ENCODE peak calls at places on chromosome 20, in nine cellular contexts. One of them, this sample, is unnamed.

GRCh38 chr20:57435498-57436222 is 44.5 kb downstream of the RBM38 start:
- DNase-seq in heart right ventricle: peak; percentile 55
- DNase-seq in naive thymus-derived CD8-positive, alpha-beta T cell: peak; percentile 48
- DNase-seq in activated CD4-positive, alpha-beta T cell treated with anti-CD3 and anti-CD28 coated beads, Interleukin-2, amount 10 ng/mL, durations not matched to agents 7 days and 5 days: peak; percentile 35
- DNase-seq in activated T-cell treated with anti-CD3 and anti-CD28 coated beads for 1 hour: peak; percentile 27
- DNase-seq in smooth muscle cell of the brain vasculature: no peak
- DNase-seq in AG09309: no peak
- DNase-seq in NCI-H1930: no peak
- DNase-seq in GM23338: peak; percentile 63
- DNase-seq in this sample: no peak

GRCh38 chr20:58566981-58567380 is 51.8 kb upstream of the APCDD1L start:
- DNase-seq in naive thymus-derived CD8-positive, alpha-beta T cell: no peak
- DNase-seq in smooth muscle cell of the brain vasculature: no peak
- DNase-seq in AG09309: no peak
- DNase-seq in heart right ventricle: no peak
- DNase-seq in activated CD4-positive, alpha-beta T cell treated with anti-CD3 and anti-CD28 coated beads, Interleukin-2, amount 10 ng/mL, durations not matched to agents 7 days and 5 days: no peak
- DNase-seq in activated T-cell treated with anti-CD3 and anti-CD28 coated beads for 1 hour: no peak
- DNase-seq in GM23338: no peak
- DNase-seq in NCI-H1930: no peak
- DNase-seq in this sample: no peak

GRCh38 chr20:16349518-16350295 is 223.5 kb downstream of the KIF16B start:
- DNase-seq in GM23338: no peak
- DNase-seq in activated CD4-positive, alpha-beta T cell treated with anti-CD3 and anti-CD28 coated beads, Interleukin-2, amount 10 ng/mL, durations not matched to agents 7 days and 5 days: no peak
- DNase-seq in smooth muscle cell of the brain vasculature: no peak
- DNase-seq in AG09309: peak; percentile 57
- DNase-seq in activated T-cell treated with anti-CD3 and anti-CD28 coated beads for 1 hour: no peak
- DNase-seq in naive thymus-derived CD8-positive, alpha-beta T cell: no peak
- DNase-seq in heart right ventricle: no peak
- DNase-seq in NCI-H1930: no peak
- DNase-seq in this sample: no peak

GRCh38 chr20:36997121-36997520 is 45.6 kb upstream of the SAMHD1 start:
- DNase-seq in heart right ventricle: no peak
- DNase-seq in naive thymus-derived CD8-positive, alpha-beta T cell: no peak
- DNase-seq in AG09309: no peak
- DNase-seq in GM23338: no peak
- DNase-seq in smooth muscle cell of the brain vasculature: no peak
- DNase-seq in NCI-H1930: no peak
- DNase-seq in activated CD4-positive, alpha-beta T cell treated with anti-CD3 and anti-CD28 coated beads, Interleukin-2, amount 10 ng/mL, durations not matched to agents 7 days and 5 days: no peak
- DNase-seq in activated T-cell treated with anti-CD3 and anti-CD28 coated beads for 1 hour: no peak
- DNase-seq in this sample: no peak

GRCh38 chr20:61500791-61501321 is 248.8 kb downstream of the CDH4 start:
- DNase-seq in AG09309: no peak
- DNase-seq in heart right ventricle: no peak
- DNase-seq in activated T-cell treated with anti-CD3 and anti-CD28 coated beads for 1 hour: no peak
- DNase-seq in naive thymus-derived CD8-positive, alpha-beta T cell: no peak
- DNase-seq in smooth muscle cell of the brain vasculature: no peak
- DNase-seq in activated CD4-positive, alpha-beta T cell treated with anti-CD3 and anti-CD28 coated beads, Interleukin-2, amount 10 ng/mL, durations not matched to agents 7 days and 5 days: no peak
- DNase-seq in GM23338: peak; percentile 35
- DNase-seq in NCI-H1930: no peak
- DNase-seq in this sample: no peak

GRCh38 chr20:8536219-8536618 is 404.2 kb downstream of the PLCB1 start:
- DNase-seq in naive thymus-derived CD8-positive, alpha-beta T cell: no peak
- DNase-seq in activated T-cell treated with anti-CD3 and anti-CD28 coated beads for 1 hour: no peak
- DNase-seq in heart right ventricle: no peak
- DNase-seq in activated CD4-positive, alpha-beta T cell treated with anti-CD3 and anti-CD28 coated beads, Interleukin-2, amount 10 ng/mL, durations not matched to agents 7 days and 5 days: no peak
- DNase-seq in NCI-H1930: no peak
- DNase-seq in smooth muscle cell of the brain vasculature: no peak
- DNase-seq in AG09309: no peak
- DNase-seq in GM23338: no peak
- DNase-seq in this sample: no peak

GRCh38 chr20:58102744-58103516 is 125.5 kb downstream of the ANKRD60 start:
- DNase-seq in activated T-cell treated with anti-CD3 and anti-CD28 coated beads for 1 hour: no peak
- DNase-seq in GM23338: no peak
- DNase-seq in naive thymus-derived CD8-positive, alpha-beta T cell: no peak
- DNase-seq in activated CD4-positive, alpha-beta T cell treated with anti-CD3 and anti-CD28 coated beads, Interleukin-2, amount 10 ng/mL, durations not matched to agents 7 days and 5 days: no peak
- DNase-seq in AG09309: no peak
- DNase-seq in smooth muscle cell of the brain vasculature: no peak
- DNase-seq in heart right ventricle: no peak
- DNase-seq in NCI-H1930: no peak
- DNase-seq in this sample: no peak

GRCh38 chr20:44532248-44532980 is 10.5 kb upstream of the SERINC3 start:
- DNase-seq in GM23338: no peak
- DNase-seq in naive thymus-derived CD8-positive, alpha-beta T cell: no peak
- DNase-seq in AG09309: no peak
- DNase-seq in smooth muscle cell of the brain vasculature: no peak
- DNase-seq in activated T-cell treated with anti-CD3 and anti-CD28 coated beads for 1 hour: no peak
- DNase-seq in NCI-H1930: no peak
- DNase-seq in heart right ventricle: peak; percentile 35
- DNase-seq in activated CD4-positive, alpha-beta T cell treated with anti-CD3 and anti-CD28 coated beads, Interleukin-2, amount 10 ng/mL, durations not matched to agents 7 days and 5 days: no peak
- DNase-seq in this sample: no peak

This sample was measured in activated naive CD8-positive, alpha-beta T cell treated with anti-CD3 and anti-CD28 coated beads, Interleukin-2, amount 50 U/mL, for 16 hours.